ENCODE peak calls at places on chromosomes 11 and 22, in four cellular contexts. M is HepG2, W is K562, G is GM12878. F is an unnamed sample.

GRCh38 chr22:48587236-48587865 is 1240.3 kb downstream of the BRD1 start:
- DNase-seq in M (no peak), W (no peak), G (no peak), F (no peak)

GRCh38 chr11:67293090-67293489 is 4.0 kb downstream of the ANKRD13D start:
- DNase-seq in G (no peak), W (no peak), M (no peak), F (no peak)

GRCh38 chr22:30416403-30416802 is 9.2 kb upstream of the MTFP1 start:
- DNase-seq in W (no peak), M (peak), G (no peak), F (peak)

GRCh38 chr11:119880873-119881272 is 151.9 kb upstream of the NECTIN1 start:
- DNase-seq in W (no peak), G (no peak), M (no peak), F (no peak)

GRCh38 chr22:23522642-23523251 is 57.3 kb downstream of the IGLL1 start:
- DNase-seq in W (peak), G (no peak), M (peak), F (no peak)

GRCh38 chr22:38193580-38193979 is 8.2 kb upstream of the MAFF start:
- DNase-seq in W (no peak), G (no peak), M (no peak), F (no peak)

GRCh38 chr11:93963072-93963471 is 58.1 kb upstream of the HEPHL1 start:
- DNase-seq in W (no peak), G (no peak), M (no peak), F (no peak)

GRCh38 chr22:43883012-43883661 is 8.7 kb downstream of the PNPLA5 start:
- DNase-seq in G (no peak), W (peak), M (peak), F (peak)

GRCh38 chr11:20962581-20962980 is 293.2 kb downstream of the NELL1 start:
- DNase-seq in W (no peak), G (no peak), M (no peak), F (no peak)

GRCh38 chr22:45221201-45221600 is 19.5 kb downstream of the KIAA0930 start:
- DNase-seq in W (no peak), G (no peak), M (no peak), F (no peak)

GRCh38 chr11:109109916-109110315 is 312.1 kb upstream of the C11orf87 start:
- DNase-seq in M (no peak), G (no peak), W (no peak), F (no peak)

GRCh38 chr22:45604239-45604711 is 67.4 kb upstream of the ATXN10 start:
- DNase-seq in G (no peak), M (no peak), W (no peak), F (peak)

GRCh38 chr11:67449116-67449844 is 3.2 kb downstream of the GPR152 start:
- DNase-seq in W (no peak), M (no peak), G (no peak), F (no peak)

GRCh38 chr11:121643530-121644512 is 191.1 kb upstream of the SORL1-AS1 start:
- DNase-seq in W (peak), G (no peak), M (no peak), F (no peak)

GRCh38 chr11:126712017-126712625 is 288.4 kb downstream of the KIRREL3 start:
- DNase-seq in W (no peak), M (no peak), G (no peak), F (no peak)

GRCh38 chr11:38952698-38953097 is 2354.7 kb upstream of the RAG2 start:
- DNase-seq in M (no peak), G (no peak), W (no peak), F (no peak)

GRCh38 chr11:132576706-132577105 is 955.6 kb downstream of the OPCML start:
- DNase-seq in W (no peak), M (no peak), G (no peak), F (peak)

GRCh38 chr22:33579448-33580093 is 340.7 kb downstream of the LARGE1 start:
- DNase-seq in W (peak), M (peak), G (no peak), F (peak)

GRCh38 chr22:22593964-22594656 is 35.0 kb upstream of the PRAME start:
- DNase-seq in W (peak), G (no peak), M (peak), F (no peak)

GRCh38 chr11:16173798-16174197 is 182.5 kb downstream of the SOX6 start:
- DNase-seq in W (no peak), M (peak), G (no peak), F (no peak)

GRCh38 chr11:46271875-46272815 is 5.3 kb upstream of the CREB3L1 start:
- DNase-seq in G (no peak), M (no peak), W (no peak), F (no peak)

GRCh38 chr11:46270707-46271106 is 6.8 kb upstream of the CREB3L1 start:
- DNase-seq in W (no peak), M (no peak), G (no peak), F (no peak)

GRCh38 chr11:46271407-46271806 is 6.1 kb upstream of the CREB3L1 start:
- DNase-seq in W (no peak), G (no peak), M (no peak), F (no peak)

GRCh38 chr11:46273511-46274205 is 3.8 kb upstream of the CREB3L1 start:
- DNase-seq in G (no peak), W (no peak), M (peak), F (peak)

GRCh38 chr11:46272816-46273427 is 4.5 kb upstream of the CREB3L1 start:
- DNase-seq in W (peak), M (no peak), G (no peak), F (no peak)
- TF ChIP-seq KDM1A in W (no peak), M (no peak), G (no peak), F (no peak)

DNA sequence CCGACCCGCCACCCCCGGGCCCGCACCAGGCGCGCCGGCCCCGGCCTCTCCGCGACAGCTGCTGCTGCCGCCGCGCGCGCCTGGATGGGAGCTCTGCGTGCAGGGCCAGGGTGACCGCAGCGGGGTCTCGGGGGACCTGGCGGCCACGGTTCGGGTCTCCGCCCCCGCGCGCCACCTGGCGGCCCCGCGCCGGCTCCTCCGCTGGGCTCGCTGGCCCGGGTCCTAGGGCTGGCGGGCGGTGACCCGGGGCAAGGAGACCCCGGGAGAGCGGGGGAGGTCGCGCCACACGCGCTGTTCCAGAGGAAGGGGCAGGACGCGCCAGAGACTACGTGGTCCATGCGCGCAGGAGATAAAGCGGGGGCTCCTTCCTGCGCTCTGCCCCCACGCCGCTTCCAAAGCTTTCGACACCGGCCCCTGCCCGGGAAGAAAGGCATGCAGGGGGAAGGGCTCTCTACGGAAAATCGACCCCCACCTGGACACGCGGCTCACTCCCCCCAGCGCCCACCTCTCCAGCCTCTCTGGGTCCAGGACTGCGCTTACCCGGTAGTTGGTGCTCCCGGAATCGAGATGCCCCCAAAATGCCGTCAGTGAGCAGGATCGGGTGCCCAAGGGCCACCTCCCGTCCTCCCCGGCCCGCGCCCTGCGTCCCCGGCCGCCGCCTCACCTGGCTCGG is 480 bp downstream of the SHANK2 start:
- DNase-seq in W (peak), M (no peak), G (no peak), F (peak)
- TF ChIP-seq CTCF in W (peak), M (peak), G (no peak), F (peak)

DNA sequence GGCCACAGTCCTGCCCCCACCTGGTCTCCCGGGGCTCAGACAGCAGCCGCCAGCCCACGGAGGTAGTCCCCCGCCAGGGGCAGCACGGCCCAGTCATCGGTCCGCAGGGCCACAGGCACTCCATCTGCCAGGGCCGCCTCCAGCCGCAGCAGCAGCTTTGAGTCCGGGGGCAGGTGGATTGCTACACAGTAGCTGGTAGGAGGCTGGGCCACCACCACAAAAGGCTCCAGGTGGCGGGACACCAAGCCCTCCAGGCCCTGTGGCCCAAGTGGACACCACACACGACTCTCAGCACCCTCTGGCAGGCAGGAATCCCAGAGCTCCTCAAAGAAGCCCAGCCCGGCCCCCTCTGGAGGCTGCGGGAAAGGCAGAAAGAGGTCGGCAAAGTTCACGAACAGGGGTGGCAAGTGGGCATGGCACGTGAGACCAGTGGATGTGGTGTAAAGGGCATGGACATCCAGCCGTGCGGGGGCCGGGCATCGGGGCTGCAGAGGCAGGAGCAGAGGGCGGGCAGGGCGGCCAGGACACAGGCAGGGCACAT is 2.9 kb downstream of the AP5B1 start:
- DNase-seq in G (no peak), M (no peak), W (no peak), F (no peak)
- TF ChIP-seq MYC in G (no peak), M (no peak), W (no peak), F (no peak)

GRCh38 chr11:114237321-114238280 is 58.6 kb upstream of the NNMT start:
- DNase-seq in M (no peak), G (no peak), W (no peak), F (no peak)
- TF ChIP-seq KDM1A in M (no peak), G (no peak), W (no peak), F (no peak)